ENCODE peak calls at places on chromosome 10, in four cellular contexts. F is mammary epithelial cell, T is PC-9, L is pancreas. A is an unnamed sample.

GRCh38 chr10:8418631-8419030 is 364.1 kb downstream of the GATA3 start:
- DNase-seq in F (peak; percentile 39), L (no peak), T (no peak), A (no peak)

GRCh38 chr10:128608791-128609190 is 482.6 kb upstream of the MKI67 start:
- DNase-seq in T (no peak), F (no peak), L (no peak), A (no peak)

GRCh38 chr10:60428387-60428737 is 38.7 kb upstream of the ANK3 start:
- DNase-seq in T (no peak), L (no peak), F (no peak), A (no peak)

GRCh38 chr10:100509241-100509640 is 10.4 kb downstream of the SEC31B start:
- DNase-seq in T (no peak), F (no peak), L (no peak), A (no peak)

GRCh38 chr10:93250010-93250409 is 176.3 kb downstream of the CYP26A1 start:
- DNase-seq in L (no peak), F (no peak), T (no peak), A (no peak)

GRCh38 chr10:51707392-51707791 is 8.0 kb upstream of the CSTF2T start:
- DNase-seq in F (no peak), T (no peak), L (no peak), A (no peak)

GRCh38 chr10:65818990-65819389 is 1106.8 kb upstream of the LRRTM3 start:
- DNase-seq in T (no peak), L (no peak), F (no peak), A (no peak)

GRCh38 chr10:83764681-83765080 is 374.6 kb upstream of the GHITM start:
- DNase-seq in F (peak; percentile 0), L (no peak), T (no peak), A (no peak)

GRCh38 chr10:9331583-9332008 is 1277.1 kb downstream of the GATA3 start:
- DNase-seq in L (no peak), T (no peak), F (peak; percentile 18), A (no peak)

DNA sequence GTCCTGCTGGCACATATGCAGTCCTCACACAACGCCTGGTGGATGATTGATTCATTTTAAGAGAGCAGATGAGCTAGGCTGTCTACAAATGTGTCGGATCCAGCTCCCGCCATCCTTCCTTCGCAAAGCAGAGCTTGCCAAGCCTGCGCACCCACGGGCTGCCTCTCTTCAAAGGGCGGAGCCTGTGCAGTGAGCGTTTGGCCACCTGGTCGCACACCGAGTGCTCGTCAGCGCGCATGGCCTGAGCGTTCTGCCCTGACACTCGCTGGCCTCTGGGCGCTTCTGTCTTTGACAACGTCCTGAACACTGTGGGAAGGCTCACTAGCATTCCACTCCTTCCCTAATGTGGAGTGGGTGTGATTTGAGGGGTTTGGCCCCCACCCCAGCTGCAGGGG is 47.1 kb upstream of the TMEM72 start:
- DNase-seq in F (peak; percentile 23), L (peak; percentile 72), T (no peak), A (peak; percentile 57)
- H3K4me1 ChIP-seq in F (peaks cover 15% of the 10 kb centered on the region), L (peaks cover 5% of the 10 kb centered on the region), T (no peaks in the 10 kb centered on the region), A (peaks cover 22% of the 10 kb centered on the region)

GRCh38 chr10:11604742-11605650 is 6.5 kb downstream of the USP6NL start:
- DNase-seq in L (no peak), T (no peak), F (no peak), A (no peak)
- H3K4me1 ChIP-seq in L (peaks cover 23% of the 10 kb centered on the region), T (peaks cover 44% of the 10 kb centered on the region), F (peaks cover 5% of the 10 kb centered on the region), A (peaks cover 37% of the 10 kb centered on the region)

GRCh38 chr10:102670871-102671434 is 26.7 kb downstream of the TRIM8 start:
- DNase-seq in L (no peak), F (no peak), T (no peak), A (peak; percentile 26)

GRCh38 chr10:102673235-102673634 is 29.0 kb downstream of the TRIM8 start:
- DNase-seq in L (no peak), T (no peak), F (no peak), A (no peak)

GRCh38 chr10:102674566-102674965 is 30.3 kb downstream of the TRIM8 start:
- DNase-seq in L (no peak), T (no peak), F (no peak), A (no peak)

GRCh38 chr10:102673961-102674511 is 29.8 kb downstream of the TRIM8 start:
- DNase-seq in L (no peak), T (no peak), F (peak; percentile 86), A (peak; percentile 77)

GRCh38 chr10:102672822-102673200 is 28.5 kb downstream of the TRIM8 start:
- DNase-seq in F (no peak), L (peak; percentile 5), T (no peak), A (peak; percentile 48)
- H3K4me1 ChIP-seq in F (peaks cover 50% of the 10 kb centered on the region), L (peaks cover 24% of the 10 kb centered on the region), T (peaks cover 9% of the 10 kb centered on the region), A (peaks cover 57% of the 10 kb centered on the region)

GRCh38 chr10:62083868-62084267 is 182.4 kb downstream of the ARID5B start:
- DNase-seq in T (peak; percentile 38), L (no peak), F (peak; percentile 89), A (no peak)

GRCh38 chr10:62081322-62081945 is 179.9 kb downstream of the ARID5B start:
- DNase-seq in T (no peak), L (no peak), F (no peak), A (no peak)

GRCh38 chr10:62082270-62082669 is 180.8 kb downstream of the ARID5B start:
- DNase-seq in T (peak; percentile 30), L (no peak), F (no peak), A (no peak)

GRCh38 chr10:62083413-62083794 is 181.9 kb downstream of the ARID5B start:
- DNase-seq in F (no peak), T (peak; percentile 37), L (no peak), A (no peak)

GRCh38 chr10:62082729-62083412 is 181.4 kb downstream of the ARID5B start:
- DNase-seq in L (no peak), F (peak; percentile 38), T (peak; percentile 35), A (no peak)
- H3K4me1 ChIP-seq in L (peaks cover 36% of the 10 kb centered on the region), F (peaks cover 36% of the 10 kb centered on the region), T (peaks cover 46% of the 10 kb centered on the region), A (peaks cover 28% of the 10 kb centered on the region)

GRCh38 chr10:44966816-44967509 is 7.4 kb downstream of the RASSF4 start:
- DNase-seq in T (no peak), F (no peak), L (no peak), A (no peak)
- H3K4me1 ChIP-seq in T (peaks cover 10% of the 10 kb centered on the region), F (peaks cover 6% of the 10 kb centered on the region), L (peaks cover 37% of the 10 kb centered on the region), A (peaks cover 92% of the 10 kb centered on the region)

DNA sequence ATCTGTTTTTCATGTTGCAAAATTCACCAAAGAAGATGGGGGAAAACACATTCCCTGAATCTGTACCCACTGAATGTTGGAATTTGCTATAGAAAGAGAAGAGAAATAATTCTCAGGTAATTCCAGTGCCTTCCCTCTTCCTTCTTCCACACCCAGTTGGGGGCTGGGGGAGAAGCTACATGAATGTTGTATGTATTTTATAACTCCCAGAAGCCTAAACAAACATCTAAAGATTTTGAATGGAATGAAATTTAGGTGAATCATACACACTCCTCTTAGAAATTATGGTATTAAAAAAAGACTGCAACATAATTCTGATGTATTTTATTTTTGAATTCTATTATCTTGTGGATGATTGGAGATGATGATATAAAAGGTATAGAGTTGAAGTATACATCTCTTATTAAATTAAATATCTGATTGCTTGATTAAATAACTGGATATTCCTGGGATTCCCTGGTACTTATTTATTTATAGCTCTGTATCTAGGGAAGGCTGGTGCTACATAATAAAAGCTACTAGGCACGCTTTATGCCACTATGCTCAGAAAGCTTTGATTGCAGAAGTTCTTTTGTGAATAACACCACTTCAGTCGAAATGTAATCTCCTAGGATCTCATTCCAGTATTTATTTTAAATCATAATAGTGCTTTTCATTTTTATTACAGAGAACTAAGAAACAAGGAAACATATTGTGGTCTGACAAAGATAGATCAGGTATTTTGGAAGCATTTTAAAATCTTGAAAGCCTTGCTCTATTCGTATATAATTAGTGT is 98.5 kb downstream of the MCU start:
- DNase-seq in F (no peak), L (no peak), T (no peak), A (no peak)
- H3K4me1 ChIP-seq in F (peaks cover 2% of the 10 kb centered on the region), L (peaks cover under 1% of the 10 kb centered on the region), T (peaks cover 33% of the 10 kb centered on the region), A (peaks cover 15% of the 10 kb centered on the region)

DNA sequence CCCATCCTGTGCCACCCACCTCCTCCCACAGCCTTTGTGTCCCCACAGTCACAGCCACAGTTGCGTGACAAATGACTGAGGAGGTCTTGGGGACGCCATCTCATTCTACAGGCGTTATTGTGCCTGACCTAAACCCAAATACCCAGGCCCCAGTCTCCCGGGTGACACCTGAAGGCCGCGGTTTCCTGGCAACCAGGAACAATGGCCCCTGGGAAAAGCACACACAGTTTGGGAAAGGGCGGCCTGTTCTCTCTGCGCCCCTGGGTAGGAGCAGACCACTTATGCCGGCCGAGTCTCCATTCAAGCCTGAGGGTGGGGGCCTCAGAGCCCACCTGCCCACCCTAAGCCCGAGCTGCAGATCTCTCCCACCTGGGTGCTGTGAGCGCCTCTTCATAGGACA is 51.6 kb downstream of the SLIT1 start:
- DNase-seq in L (no peak), F (no peak), T (no peak), A (no peak)
- H3K4me1 ChIP-seq in L (no peaks in the 10 kb centered on the region), F (no peaks in the 10 kb centered on the region), T (no peaks in the 10 kb centered on the region), A (no peaks in the 10 kb centered on the region)

GRCh38 chr10:29608062-29608461 is 26.7 kb downstream of the SVIL start:
- DNase-seq in F (no peak), T (no peak), L (no peak), A (no peak)

GRCh38 chr10:29608476-29609301 is 26.1 kb downstream of the SVIL start:
- DNase-seq in T (no peak), F (no peak), L (no peak), A (no peak)

GRCh38 chr10:29609696-29610095 is 25.1 kb downstream of the SVIL start:
- DNase-seq in L (no peak), T (no peak), F (no peak), A (no peak)

GRCh38 chr10:29604291-29604825 is 30.4 kb downstream of the SVIL start:
- DNase-seq in L (no peak), T (no peak), F (no peak), A (no peak)

DNA sequence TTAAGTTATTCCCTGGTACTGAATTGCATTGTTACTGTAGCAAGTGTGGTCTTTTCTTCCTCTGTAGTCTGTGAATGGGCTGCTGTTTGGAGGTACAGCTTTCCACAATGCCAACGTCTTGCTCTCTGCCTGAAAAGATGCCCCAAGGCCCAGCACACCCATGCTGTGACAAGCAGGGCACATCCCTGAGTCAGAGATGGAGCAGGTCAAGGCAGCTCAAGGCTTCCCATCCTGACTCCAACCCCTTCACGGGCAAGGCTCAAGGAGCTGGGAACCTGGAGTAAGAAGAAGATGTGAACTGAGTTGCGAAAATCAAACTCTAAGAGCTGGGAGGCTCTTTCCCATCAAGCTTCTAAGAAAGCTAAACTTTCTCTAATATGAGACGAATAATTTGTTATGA is 27.2 kb downstream of the SVIL start:
- DNase-seq in L (no peak), F (peak; percentile 60), T (no peak), A (no peak)
- H3K4me1 ChIP-seq in L (no peaks in the 10 kb centered on the region), F (peaks cover 24% of the 10 kb centered on the region), T (no peaks in the 10 kb centered on the region), A (peaks cover 8% of the 10 kb centered on the region)

GRCh38 chr10:97686301-97686961 is 610 bp downstream of the AVPI1 start:
- DNase-seq in T (no peak), L (no peak), F (no peak), A (no peak)
- H3K4me1 ChIP-seq in T (peaks cover 54% of the 10 kb centered on the region), L (peaks cover 43% of the 10 kb centered on the region), F (peaks cover 56% of the 10 kb centered on the region), A (peaks cover 38% of the 10 kb centered on the region)

DNA sequence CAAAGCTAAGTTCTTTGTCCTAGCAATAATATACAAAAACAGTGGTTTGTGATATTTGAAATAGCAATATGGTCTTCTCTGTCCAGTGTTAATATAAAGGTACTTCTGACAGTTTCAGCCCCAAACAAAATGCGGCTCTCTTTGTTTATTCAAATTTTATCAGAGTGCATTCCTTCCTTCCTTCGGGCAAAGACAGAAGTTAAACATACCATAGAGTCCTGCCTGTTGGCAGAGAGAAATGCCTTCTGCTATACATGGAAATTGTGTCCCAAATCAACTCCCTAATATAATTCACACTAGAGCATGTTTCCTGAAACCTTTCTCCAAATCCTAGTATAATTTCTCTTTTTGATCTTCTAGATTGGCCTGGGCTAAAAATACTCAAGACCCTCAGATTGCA is 21.2 kb upstream of the ATE1 start:
- DNase-seq in L (no peak), F (no peak), T (no peak), A (no peak)
- H3K4me1 ChIP-seq in L (no peaks in the 10 kb centered on the region), F (no peaks in the 10 kb centered on the region), T (no peaks in the 10 kb centered on the region), A (no peaks in the 10 kb centered on the region)